ENCODE peak calls at places on chromosome 21, in five cellular contexts. G is ovary; V is GM23248; B is NCI-H1436 treated with DMSO at 0.1 percent for 48 hours; Y is stimulated activated CD8-positive, alpha-beta memory T cell treated with anti-CD3 and anti-CD28 coated beads, Interleukin-7, amount 100 ng/mL, for 24 hours. C is an unnamed sample.

GRCh38 chr21:35525443-35525842 is 476.3 kb upstream of the RUNX1 start:
- DNase-seq in G (no peak), V (peak), B (no peak), Y (no peak), C (no peak)

GRCh38 chr21:42063578-42064521 is 7.3 kb upstream of the UMODL1 start:
- DNase-seq in G (no peak), V (no peak), B (no peak), Y (no peak), C (no peak)

GRCh38 chr21:42598159-42598735 is 55.2 kb upstream of the PDE9A start:
- DNase-seq in G (peak), V (no peak), B (no peak), Y (no peak), C (no peak)

GRCh38 chr21:44708213-44708865 is 3.0 kb downstream of the TSPEAR start:
- DNase-seq in G (peak), V (no peak), B (no peak), Y (no peak), C (no peak)

GRCh38 chr21:46393451-46393940 is 65.2 kb upstream of the DIP2A start:
- DNase-seq in G (peak), V (peak), B (no peak), Y (no peak), C (no peak)

GRCh38 chr21:42837421-42838211 is 41.7 kb downstream of the WDR4 start:
- DNase-seq in G (peak), V (no peak), B (no peak), Y (no peak), C (no peak)

GRCh38 chr21:42971897-42972275 is 2.5 kb upstream of the PKNOX1 start:
- DNase-seq in G (no peak), V (no peak), B (no peak), Y (no peak), C (no peak)

GRCh38 chr21:33640697-33641338 is 723 bp downstream of the CRYZL1 start:
- DNase-seq in G (no peak), V (peak), B (no peak), Y (no peak), C (peak)

GRCh38 chr21:29360799-29361765 is 62.4 kb downstream of the BACH1 start:
- DNase-seq in G (no peak), V (no peak), B (no peak), Y (no peak), C (no peak)

GRCh38 chr21:41835711-41836154 is 43.4 kb downstream of the PRDM15 start:
- DNase-seq in G (no peak), V (no peak), B (no peak), Y (no peak), C (no peak)

GRCh38 chr21:42376338-42376982 is 10.1 kb upstream of the TFF1 start:
- DNase-seq in G (no peak), V (peak), B (no peak), Y (no peak), C (no peak)

GRCh38 chr21:17428484-17428869 is 84.4 kb upstream of the CXADR start:
- DNase-seq in G (no peak), V (no peak), B (no peak), Y (no peak), C (no peak)

GRCh38 chr21:36981977-36982700 is 15.7 kb upstream of the HLCS start:
- DNase-seq in G (no peak), V (no peak), B (no peak), Y (no peak), C (no peak)

GRCh38 chr21:38460171-38460742 is 38.0 kb downstream of the ERG start:
- DNase-seq in G (no peak), V (peak), B (no peak), Y (no peak), C (peak)

GRCh38 chr21:34129039-34129891 is 55.9 kb downstream of the MRPS6 start:
- DNase-seq in G (peak), V (peak), B (no peak), Y (peak), C (peak)

GRCh38 chr21:46425061-46425460 is 33.6 kb upstream of the DIP2A start:
- DNase-seq in G (no peak), V (no peak), B (no peak), Y (no peak), C (no peak)

GRCh38 chr21:23936224-23936623 is 1671.1 kb downstream of the MRPL39 start:
- DNase-seq in G (no peak), V (no peak), B (no peak), Y (no peak), C (peak)

GRCh38 chr21:43367859-43368258 is 59.1 kb downstream of the SIK1 start:
- DNase-seq in G (no peak), V (no peak), B (no peak), Y (no peak), C (no peak)

GRCh38 chr21:25903599-25903998 is 168.8 kb downstream of the GABPA start:
- DNase-seq in G (no peak), V (no peak), B (no peak), Y (no peak), C (no peak)

GRCh38 chr21:21159253-21159899 is 161.2 kb downstream of the NCAM2 start:
- DNase-seq in G (no peak), V (peak), B (no peak), Y (no peak), C (no peak)

GRCh38 chr21:28675265-28676041 is 317.2 kb downstream of the LTN1 start:
- DNase-seq in G (no peak), V (peak), B (no peak), Y (no peak), C (peak)

C was measured in cardiac muscle cell.